ENCODE peak calls at places on chromosomes 12 and 14, in nine cellular contexts. Z is ACHN; W is activated CD8-positive, alpha-beta memory T cell treated with anti-CD3 and anti-CD28 coated beads, Interleukin-2, amount 10 ng/mL, durations not matched to agents 7 days and 5 days; V is stimulated activated effector memory CD8-positive, alpha-beta T cell treated with anti-CD3 and anti-CD28 coated beads, Interleukin-12 subunit alpha, Interleukin-12 subunit beta, amount 100 ng/mL, for 72 hours; P is iPS DF 19.7; S is stimulated activated naive CD4-positive, alpha-beta T cell; F is astrocyte of the spinal cord; T is anterior cingulate cortex; H is occipital lobe. J is an unnamed sample.

GRCh38 chr12:91513354-91513753 is 330.7 kb upstream of the DCN start:
- DNase-seq in Z (no peak), V (no peak), P (no peak), F (no peak), H (peak), S (no peak), W (no peak), T (no peak), J (no peak)

GRCh38 chr14:49992901-49993335 is 100.0 kb downstream of the ARF6 start:
- DNase-seq in F (peak), H (no peak), V (peak), S (no peak), W (peak), Z (no peak), P (no peak), T (no peak), J (no peak)

GRCh38 chr14:34872822-34873590 is 2.2 kb downstream of the BAZ1A start:
- DNase-seq in S (no peak), W (no peak), H (no peak), V (no peak), T (no peak), P (no peak), Z (peak), F (peak), J (no peak)

GRCh38 chr12:49847161-49847560 is 4.3 kb upstream of the BCDIN3D start:
- DNase-seq in P (no peak), T (no peak), V (no peak), W (peak), S (no peak), H (no peak), Z (no peak), F (no peak), J (no peak)

GRCh38 chr14:71050227-71050823 is 143.1 kb downstream of the PCNX1 start:
- DNase-seq in T (no peak), S (no peak), W (no peak), Z (peak), H (no peak), P (no peak), F (peak), V (no peak), J (no peak)

GRCh38 chr14:32217301-32217700 is 14.2 kb upstream of the RNU6-8 start:
- DNase-seq in W (no peak), V (no peak), H (no peak), F (no peak), T (no peak), P (no peak), S (no peak), Z (no peak), J (no peak)

GRCh38 chr14:65184032-65184764 is 81.9 kb upstream of the MAX start:
- DNase-seq in Z (no peak), W (peak), T (no peak), F (peak), V (no peak), P (no peak), S (no peak), H (no peak), J (no peak)

GRCh38 chr12:78403136-78403535 is 461.4 kb upstream of the SYT1 start:
- DNase-seq in S (no peak), F (peak), Z (peak), P (no peak), T (no peak), W (no peak), H (no peak), V (no peak), J (no peak)

GRCh38 chr14:101962503-101962874 is 1.9 kb upstream of the DYNC1H1 start:
- DNase-seq in F (peak), Z (peak), H (peak), S (no peak), W (peak), P (no peak), V (no peak), T (peak), J (no peak)

GRCh38 chr14:31457665-31458659 is 656 bp upstream of the DTD2 start:
- DNase-seq in H (no peak), F (no peak), S (no peak), P (no peak), W (no peak), Z (no peak), V (no peak), T (no peak), J (no peak)

GRCh38 chr12:102992297-102992696 is 34.8 kb downstream of the ASCL1 start:
- DNase-seq in T (no peak), S (no peak), F (no peak), P (no peak), H (no peak), Z (no peak), W (no peak), V (no peak), J (no peak)

GRCh38 chr12:90832427-90832826 is 122.5 kb downstream of the CCER1 start:
- DNase-seq in P (no peak), S (no peak), W (no peak), Z (no peak), T (no peak), V (no peak), F (no peak), H (no peak), J (no peak)

GRCh38 chr12:123264642-123265041 is 7.0 kb downstream of the CDK2AP1 start:
- DNase-seq in Z (no peak), V (no peak), W (no peak), H (no peak), T (no peak), F (no peak), S (no peak), P (no peak), J (no peak)

J was measured in T-cell.